ENCODE peak calls at places on chromosomes 1 and 21, in five cellular contexts. P is stimulated activated CD4-positive, alpha-beta T cell treated with anti-CD3 and anti-CD28 coated beads, Interleukin-4, amount 100 ng/mL, for 48 hours; K is NCI-H1417; M is MV-4-11; U is CD4-positive, alpha-beta memory T cell. D is an unnamed sample.

GRCh38 chr1:107867422-107867821 is 97.6 kb downstream of the VAV3 start:
- DNase-seq in P (no peak), K (no peak), M (no peak), U (no peak), D (no peak)

GRCh38 chr1:975896-976683 is 5.8 kb downstream of the PERM1 start:
- DNase-seq in P (peak), K (peak), M (peak), U (peak), D (peak)

GRCh38 chr1:10734900-10735602 is 61.4 kb downstream of the CASZ1 start:
- DNase-seq in P (no peak), K (peak), M (no peak), U (no peak), D (no peak)

GRCh38 chr1:34978926-34979325 is 6.2 kb downstream of the TMEM35B start:
- DNase-seq in P (no peak), K (no peak), M (no peak), U (no peak), D (no peak)

GRCh38 chr1:208159542-208160258 is 84.5 kb downstream of the PLXNA2 start:
- DNase-seq in P (no peak), K (no peak), M (no peak), U (no peak), D (no peak)

GRCh38 chr1:24991242-24992037 is 61.4 kb upstream of the RUNX3 start:
- DNase-seq in P (no peak), K (no peak), M (peak), U (no peak), D (no peak)

GRCh38 chr1:86994061-86994460 is 79.6 kb downstream of the HS2ST1 start:
- DNase-seq in P (no peak), K (no peak), M (no peak), U (no peak), D (no peak)

GRCh38 chr1:24055681-24056080 is 56.3 kb downstream of the MYOM3 start:
- DNase-seq in P (no peak), K (no peak), M (no peak), U (no peak), D (no peak)

GRCh38 chr1:19209439-19209989 is 552 bp downstream of the UBR4 start:
- DNase-seq in P (peak), K (no peak), M (peak), U (no peak), D (peak)

GRCh38 chr1:178055779-178056471 is 38.0 kb upstream of the RASAL2 start:
- DNase-seq in P (no peak), K (no peak), M (peak), U (no peak), D (no peak)

GRCh38 chr21:33392586-33392985 is 10.6 kb upstream of the IFNGR2 start:
- DNase-seq in P (no peak), K (no peak), M (no peak), U (no peak), D (no peak)

D was measured in lower leg skin.